ENCODE peak calls at places on chromosomes 3 and 15, in four cellular contexts. A is activated CD8-positive, alpha-beta memory T cell treated with anti-CD3 and anti-CD28 coated beads, Interleukin-2, amount 50 U/mL, for 48 hours; R is GM13976; X is activated T-helper 1 cell treated with anti-CD3 and anti-CD28 coated beads, Interleukin-2, amount 50 U/mL, for 16 hours. D is an unnamed sample.

GRCh38 chr3:71366991-71367604 is 216.4 kb downstream of the FOXP1 start:
- DNase-seq in A (no peak), R (no peak), X (no peak), D (peak)

GRCh38 chr3:50503947-50504346 is 513 bp upstream of the CACNA2D2 start:
- DNase-seq in A (no peak), R (no peak), X (no peak), D (no peak)

GRCh38 chr3:98568402-98568801 is 25.0 kb downstream of the CPOX start:
- DNase-seq in A (no peak), R (no peak), X (no peak), D (no peak)

GRCh38 chr3:111151438-111151837 is 79.8 kb downstream of the NECTIN3 start:
- DNase-seq in A (no peak), R (no peak), X (no peak), D (peak)

GRCh38 chr15:38795471-38796245 is 231.0 kb upstream of the RASGRP1 start:
- DNase-seq in A (no peak), R (no peak), X (no peak), D (no peak)

GRCh38 chr3:112004664-112005063 is 5.9 kb downstream of the TAGLN3 start:
- DNase-seq in A (no peak), R (no peak), X (no peak), D (no peak)

GRCh38 chr3:27686642-27687041 is 35.5 kb downstream of the EOMES start:
- DNase-seq in A (no peak), R (no peak), X (no peak), D (peak)

GRCh38 chr3:94036909-94037507 is 8.6 kb upstream of the STX19 start:
- DNase-seq in A (no peak), R (peak), X (no peak), D (peak)

GRCh38 chr3:124791639-124792111 is 61.4 kb downstream of the UMPS start:
- DNase-seq in A (no peak), R (no peak), X (no peak), D (peak)

GRCh38 chr15:99451484-99451883 is 114.3 kb upstream of the MEF2A start:
- DNase-seq in A (peak), R (peak), X (no peak), D (no peak)

GRCh38 chr3:33919721-33920120 is 121.3 kb downstream of the PDCD6IP start:
- DNase-seq in A (no peak), R (no peak), X (no peak), D (no peak)

GRCh38 chr15:60669351-60669750 is 190.4 kb upstream of the ICE2 start:
- DNase-seq in A (no peak), R (no peak), X (no peak), D (no peak)

GRCh38 chr3:69012836-69013255 is 638 bp downstream of the EOGT start:
- DNase-seq in A (no peak), R (peak), X (no peak), D (peak)

GRCh38 chr3:1446531-1446930 is 353.7 kb downstream of the CNTN6 start:
- DNase-seq in A (no peak), R (no peak), X (no peak), D (no peak)

GRCh38 chr3:154522031-154522430 is 92.0 kb upstream of the GPR149 start:
- DNase-seq in A (no peak), R (no peak), X (no peak), D (no peak)

GRCh38 chr3:46889381-46890110 is 12.0 kb downstream of the PTH1R start:
- DNase-seq in A (no peak), R (no peak), X (no peak), D (no peak)

GRCh38 chr3:14885307-14885706 is 62.1 kb upstream of the NR2C2 start:
- DNase-seq in A (no peak), R (no peak), X (no peak), D (no peak)

GRCh38 chr15:92970656-92971055 is 70.5 kb downstream of the CHD2 start:
- DNase-seq in A (no peak), R (no peak), X (no peak), D (peak)

GRCh38 chr3:43328653-43329052 is 42.3 kb downstream of the SNRK start:
- DNase-seq in A (no peak), R (no peak), X (no peak), D (no peak)

GRCh38 chr3:195461518-195462307 is 18.9 kb upstream of the ACAP2 start:
- DNase-seq in A (no peak), R (no peak), X (no peak), D (no peak)

GRCh38 chr3:197372076-197372661 is 73.8 kb upstream of the DLG1 start:
- DNase-seq in A (no peak), R (no peak), X (no peak), D (peak)

GRCh38 chr3:53821631-53822068 is 24.6 kb downstream of the CHDH start:
- DNase-seq in A (peak), R (no peak), X (no peak), D (no peak)

GRCh38 chr3:141063831-141064230 is 12.7 kb downstream of the SPSB4 start:
- DNase-seq in A (peak), R (no peak), X (no peak), D (no peak)

GRCh38 chr3:134375542-134376384 is 1.5 kb upstream of the AMOTL2 start:
- DNase-seq in A (no peak), R (no peak), X (no peak), D (no peak)

GRCh38 chr3:72661115-72661457 is 187.2 kb downstream of the SHQ1 start:
- DNase-seq in A (no peak), R (no peak), X (no peak), D (peak)

GRCh38 chr15:33016405-33017024 is 178.0 kb downstream of the FMN1 start:
- DNase-seq in A (no peak), R (no peak), X (no peak), D (no peak)

GRCh38 chr15:68818671-68819450 is 1.8 kb downstream of the ANP32A start:
- DNase-seq in A (peak), R (peak), X (peak), D (peak)

GRCh38 chr15:50905055-50905454 is 3.4 kb upstream of the AP4E1 start:
- DNase-seq in A (no peak), R (no peak), X (no peak), D (no peak)

GRCh38 chr15:54582863-54583643 is 604.8 kb downstream of the UNC13C start:
- DNase-seq in A (no peak), R (peak), X (no peak), D (no peak)

GRCh38 chr3:10196389-10197052 is 31.8 kb downstream of the IRAK2 start:
- DNase-seq in A (no peak), R (no peak), X (no peak), D (peak)

GRCh38 chr3:107739227-107739626 is 216.5 kb downstream of the BBX start:
- DNase-seq in A (no peak), R (no peak), X (no peak), D (no peak)

GRCh38 chr15:61025283-61025682 is 203.8 kb downstream of the RORA start:
- DNase-seq in A (no peak), R (no peak), X (no peak), D (no peak)

GRCh38 chr3:94069242-94069813 is 6.5 kb downstream of the NSUN3 start:
- DNase-seq in A (no peak), R (no peak), X (no peak), D (peak)

GRCh38 chr15:43930556-43930955 is 103.8 kb downstream of the WDR76 start:
- DNase-seq in A (no peak), R (no peak), X (no peak), D (no peak)

GRCh38 chr3:2212211-2212610 is 113.5 kb downstream of the CNTN4 start:
- DNase-seq in A (no peak), R (no peak), X (no peak), D (no peak)

GRCh38 chr15:57395292-57395691 is 19.0 kb downstream of the CGNL1 start:
- DNase-seq in A (no peak), R (no peak), X (no peak), D (peak)